ENCODE peak calls at places on chromosomes 4 and X, in four cellular contexts. X, F, V and H are unnamed samples.

GRCh38 chrX:21929209-21929608 is 11.3 kb upstream of the SMS start:
- DNase-seq in V (no peak), F (no peak), X (no peak), H (no peak)

GRCh38 chr4:7808752-7809151 is 130.9 kb downstream of the AFAP1 start:
- DNase-seq in X (no peak), F (no peak), V (no peak), H (peak)

GRCh38 chrX:129940721-129941120 is 34.8 kb downstream of the UTP14A start:
- DNase-seq in F (no peak), V (no peak), X (no peak), H (no peak)

GRCh38 chrX:129472116-129472515 is 51.2 kb downstream of the SMARCA1 start:
- DNase-seq in V (no peak), X (no peak), F (no peak), H (no peak)

GRCh38 chr4:53943345-53944085 is 120.9 kb downstream of the CHIC2 start:
- DNase-seq in F (no peak), X (no peak), V (no peak), H (peak)

GRCh38 chr4:151990201-151990600 is 229.4 kb upstream of the GATB start:
- DNase-seq in V (no peak), F (no peak), X (peak), H (peak)

GRCh38 chr4:26000274-26000950 is 86.4 kb downstream of the SMIM20 start:
- DNase-seq in X (no peak), F (no peak), V (no peak), H (peak)

GRCh38 chr4:62709618-62710252 is 1509.6 kb downstream of the ADGRL3 start:
- DNase-seq in X (no peak), F (no peak), V (no peak), H (no peak)

GRCh38 chr4:122700178-122700725 is 32.3 kb upstream of the BBS12 start:
- DNase-seq in X (no peak), F (no peak), V (no peak), H (peak)

GRCh38 chr4:165325732-165326512 is 1.5 kb upstream of the MSMO1 start:
- DNase-seq in V (no peak), F (no peak), X (peak), H (peak)

GRCh38 chr4:55125763-55126541 is 557 bp upstream of the KDR start:
- DNase-seq in F (no peak), X (no peak), V (no peak), H (peak)

GRCh38 chr4:83644677-83645639 is 109.0 kb downstream of the GPAT3 start:
- DNase-seq in X (no peak), V (peak), F (peak), H (no peak)

DNA sequence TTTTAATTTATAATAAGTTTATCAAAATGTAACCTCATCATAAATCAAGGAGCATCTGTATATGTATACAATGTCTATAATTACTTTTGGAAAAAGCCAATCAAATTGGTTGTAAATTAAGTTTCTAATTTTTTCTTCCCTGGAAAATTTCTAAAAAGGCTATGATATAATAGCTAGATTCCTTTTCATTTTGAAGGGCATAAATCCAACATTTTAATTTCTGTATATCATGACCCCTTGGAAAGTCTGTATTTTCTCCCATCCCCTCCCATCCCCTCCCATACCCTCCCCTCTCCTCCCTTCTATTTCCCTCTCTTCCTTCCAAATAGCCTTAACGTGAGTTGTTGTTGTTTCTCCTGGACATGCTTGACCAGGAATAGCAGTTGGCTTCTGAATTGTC is 247.1 kb upstream of the FSTL5 start:
- DNase-seq in V (no peak), X (no peak), F (no peak), H (no peak)
- H3K4me3 ChIP-seq in V (no peak), X (no peak), F (no peak), H (no peak)

DNA sequence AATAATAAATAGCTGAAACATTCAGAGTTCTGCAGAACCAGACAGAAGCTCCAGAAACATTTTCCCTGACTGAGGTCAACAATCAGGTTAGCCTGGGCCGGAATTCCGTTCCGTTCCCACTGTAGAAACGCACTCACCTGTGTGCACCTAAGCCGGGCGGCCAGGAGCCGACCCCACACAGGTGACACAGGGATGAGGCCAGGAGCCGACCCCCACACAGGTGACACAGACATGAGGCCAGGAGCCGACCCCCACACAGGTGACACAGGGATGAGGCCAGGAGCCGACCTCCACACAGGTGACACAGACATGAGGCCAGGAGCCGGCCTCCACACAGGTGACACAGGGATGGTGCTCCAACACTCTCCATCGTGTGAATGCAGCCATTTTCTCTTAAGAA is 21.9 kb downstream of the FAT1 start:
- DNase-seq in V (no peak), X (no peak), F (no peak), H (no peak)
- H3K4me3 ChIP-seq in V (no peak), X (no peak), F (no peak), H (no peak)

GRCh38 chr4:688695-689497 is at the start of gene SLC49A3:
- DNase-seq in X (no peak), V (no peak), F (no peak), H (no peak)

GRCh38 chr4:687975-688694 is 816 bp downstream of the SLC49A3 start:
- DNase-seq in X (no peak), V (no peak), F (no peak), H (peak)

GRCh38 chr4:685681-686218 is 3.2 kb downstream of the SLC49A3 start:
- DNase-seq in V (no peak), X (no peak), F (no peak), H (no peak)

GRCh38 chr4:686371-687040 is 2.4 kb downstream of the SLC49A3 start:
- DNase-seq in F (no peak), V (no peak), X (no peak), H (no peak)

DNA sequence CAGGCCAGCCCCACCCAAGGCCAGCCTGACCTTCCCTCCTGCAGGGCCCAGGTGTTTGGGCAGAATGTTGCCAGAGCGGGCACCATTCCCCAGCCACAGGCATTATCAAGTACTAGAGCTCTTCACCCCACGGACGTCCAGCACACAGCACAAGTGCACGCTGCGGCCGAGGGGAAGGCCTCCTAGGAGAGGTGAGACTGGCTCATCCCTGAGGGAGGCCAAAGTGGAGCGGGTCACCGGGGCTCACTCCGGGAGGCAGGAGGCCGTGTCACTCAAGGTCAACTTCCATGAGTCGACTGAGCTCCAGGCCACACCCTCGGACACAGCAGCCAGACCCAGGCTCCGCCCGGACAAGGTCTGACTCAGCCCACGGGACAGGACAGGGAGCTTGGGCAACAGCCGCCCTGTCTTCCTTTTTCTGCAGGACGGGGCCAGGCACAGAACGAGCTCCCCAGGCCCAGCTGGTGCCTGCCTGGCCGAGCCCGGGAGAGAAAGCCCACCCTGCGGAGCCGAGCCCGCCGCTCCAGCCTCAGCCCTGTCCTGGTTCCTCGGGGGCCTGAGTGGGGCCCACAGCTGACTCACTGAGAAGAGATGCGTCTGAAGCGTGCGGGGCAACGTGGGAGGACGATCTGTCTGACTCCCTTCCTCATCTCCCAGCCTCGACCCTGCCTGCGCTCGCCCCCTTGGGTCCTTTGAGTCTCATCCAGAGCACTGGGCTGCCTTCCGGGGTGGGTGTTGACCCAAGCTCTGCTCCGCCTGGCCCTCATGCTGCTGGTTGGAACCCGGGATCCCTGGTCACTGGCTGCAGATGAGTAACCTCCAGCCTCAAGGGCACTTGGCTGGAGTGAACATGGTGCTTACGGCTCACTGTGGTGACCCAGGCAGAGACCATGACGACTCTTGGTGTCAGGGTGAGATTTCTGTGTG is 1.6 kb downstream of the SLC49A3 start:
- DNase-seq in F (peak), V (no peak), X (no peak), H (peak)
- H3K4me3 ChIP-seq in F (no peak), V (no peak), X (no peak), H (no peak)

DNA sequence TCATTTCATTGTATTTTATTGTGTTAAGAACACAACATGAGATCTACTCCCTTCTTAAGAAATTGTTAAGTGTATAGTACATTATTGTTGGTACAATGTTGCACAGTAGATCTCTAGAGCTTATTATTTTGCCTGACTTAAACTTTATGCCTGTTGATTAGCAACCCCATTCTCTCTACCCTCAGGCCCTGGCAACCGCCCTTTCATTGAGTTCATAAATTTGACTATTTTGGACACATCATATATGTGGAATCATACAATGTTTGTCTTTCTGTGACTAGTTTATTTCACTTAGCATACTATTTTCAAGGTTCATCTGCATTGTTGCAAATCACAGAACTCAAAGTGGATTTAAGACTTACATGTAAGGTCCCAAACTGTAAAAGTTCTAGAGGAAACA is 222.1 kb downstream of the IL15 start:
- DNase-seq in X (no peak), V (no peak), F (no peak), H (no peak)
- H3K4me3 ChIP-seq in X (no peak), V (no peak), F (no peak), H (no peak)

DNA sequence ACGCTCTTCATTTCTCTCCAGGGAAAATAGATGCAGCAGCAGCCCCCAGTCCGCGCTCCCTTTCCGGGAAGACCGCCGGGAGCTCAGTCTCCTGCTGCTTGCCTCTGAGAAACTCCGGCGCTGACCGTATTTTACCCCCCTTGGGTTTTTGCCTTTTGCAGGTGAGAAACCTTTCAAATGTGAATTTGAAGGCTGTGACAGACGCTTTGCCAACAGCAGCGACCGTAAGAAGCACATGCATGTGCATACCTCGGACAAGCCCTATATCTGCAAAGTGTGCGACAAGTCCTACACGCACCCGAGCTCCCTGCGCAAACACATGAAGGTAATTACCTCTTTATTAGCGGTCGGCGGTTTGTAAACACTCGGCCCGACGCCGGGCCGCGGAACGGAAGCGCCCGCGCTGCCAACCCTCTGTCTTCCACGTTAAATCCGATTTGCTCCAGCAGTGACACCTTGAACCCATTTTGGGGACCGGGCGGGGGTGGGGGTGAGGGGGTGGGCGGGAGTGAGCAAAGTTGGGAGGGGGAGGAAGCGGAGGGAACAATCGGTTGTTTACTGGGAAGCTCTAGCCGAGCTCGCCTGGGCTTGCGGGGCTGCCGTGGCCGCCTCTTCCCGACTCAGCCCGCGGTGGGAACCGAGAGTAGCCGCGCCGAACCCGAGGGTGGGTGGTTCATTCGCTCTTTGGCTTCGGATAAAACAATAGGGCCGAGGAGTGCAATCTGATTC is 3.0 kb downstream of the ZIC3 start:
- DNase-seq in X (no peak), V (no peak), F (no peak), H (no peak)
- H3K4me3 ChIP-seq in X (no peak), V (no peak), F (no peak), H (no peak)